ENCODE peak calls at places on chromosomes 16 and 17, in six cellular contexts. One of them, this sample, is unnamed. For H3K9me3, the result is how much of the 10 kb centered on the place peaks cover.

GRCh38 chr17:74825003-74825627 is 34.6 kb downstream of the GRIN2C start:
- DNase-seq in neuronal stem cell: no peak
- DNase-seq in H1: no peak
- DNase-seq in IMR-90: no peak
- DNase-seq in H9: no peak
- DNase-seq in trophoblast cell: no peak
- DNase-seq in this sample: no peak

GRCh38 chr16:85872666-85873561 is 26.0 kb upstream of the IRF8 start:
- DNase-seq in neuronal stem cell: no peak
- DNase-seq in H1: no peak
- DNase-seq in IMR-90: no peak
- DNase-seq in H9: no peak
- DNase-seq in trophoblast cell: no peak
- DNase-seq in this sample: no peak

GRCh38 chr16:28218109-28218508 is 6.3 kb upstream of the XPO6 start:
- DNase-seq in neuronal stem cell: no peak
- DNase-seq in H1: no peak
- DNase-seq in IMR-90: peak
- DNase-seq in H9: peak
- DNase-seq in trophoblast cell: peak
- DNase-seq in this sample: peak

GRCh38 chr16:15949210-15950166 is at the start of gene ABCC1:
- DNase-seq in neuronal stem cell: peak
- DNase-seq in H1: peak
- DNase-seq in IMR-90: no peak
- DNase-seq in H9: peak
- DNase-seq in trophoblast cell: peak
- DNase-seq in this sample: peak

GRCh38 chr16:16016388-16016964 is 67.1 kb downstream of the ABCC1 start:
- DNase-seq in neuronal stem cell: no peak
- DNase-seq in H1: no peak
- DNase-seq in IMR-90: no peak
- DNase-seq in H9: no peak
- DNase-seq in trophoblast cell: no peak
- DNase-seq in this sample: no peak

GRCh38 chr17:74935585-74936469 is at the start of gene OTOP3:
- DNase-seq in neuronal stem cell: no peak
- DNase-seq in H1: no peak
- DNase-seq in IMR-90: no peak
- DNase-seq in H9: no peak
- DNase-seq in trophoblast cell: no peak
- DNase-seq in this sample: no peak

GRCh38 chr16:69482410-69482951 is 58.1 kb downstream of the CYB5B start:
- DNase-seq in neuronal stem cell: no peak
- DNase-seq in H1: no peak
- DNase-seq in IMR-90: peak
- DNase-seq in H9: no peak
- DNase-seq in trophoblast cell: no peak
- DNase-seq in this sample: peak

GRCh38 chr17:19709841-19710240 is 6.5 kb downstream of the SLC47A2 start:
- DNase-seq in neuronal stem cell: no peak
- DNase-seq in H1: no peak
- DNase-seq in IMR-90: no peak
- DNase-seq in H9: peak
- DNase-seq in trophoblast cell: no peak
- DNase-seq in this sample: no peak

GRCh38 chr17:78407387-78407990 is 29.0 kb downstream of the PGS1 start:
- DNase-seq in neuronal stem cell: no peak
- DNase-seq in H1: no peak
- DNase-seq in IMR-90: peak
- DNase-seq in H9: no peak
- DNase-seq in trophoblast cell: no peak
- DNase-seq in this sample: peak

GRCh38 chr16:87057951-87058560 is 259.1 kb downstream of the C16orf95 start:
- DNase-seq in neuronal stem cell: no peak
- DNase-seq in H1: no peak
- DNase-seq in IMR-90: no peak
- DNase-seq in H9: no peak
- DNase-seq in trophoblast cell: no peak
- DNase-seq in this sample: no peak

GRCh38 chr16:1527836-1528811 is 5.3 kb upstream of the TMEM204 start:
- DNase-seq in neuronal stem cell: no peak
- DNase-seq in H1: no peak
- DNase-seq in IMR-90: no peak
- DNase-seq in H9: no peak
- DNase-seq in trophoblast cell: no peak
- DNase-seq in this sample: no peak

GRCh38 chr16:1524366-1524765 is 9.1 kb upstream of the TMEM204 start:
- DNase-seq in neuronal stem cell: no peak
- DNase-seq in H1: no peak
- DNase-seq in IMR-90: no peak
- DNase-seq in H9: no peak
- DNase-seq in trophoblast cell: no peak
- DNase-seq in this sample: no peak

GRCh38 chr16:1526608-1527555 is 6.6 kb upstream of the TMEM204 start:
- DNase-seq in neuronal stem cell: no peak
- DNase-seq in H1: no peak
- DNase-seq in IMR-90: no peak
- DNase-seq in H9: no peak
- DNase-seq in trophoblast cell: peak
- DNase-seq in this sample: no peak

GRCh38 chr16:1523581-1524245 is 9.8 kb upstream of the TMEM204 start:
- DNase-seq in neuronal stem cell: no peak
- DNase-seq in H1: no peak
- DNase-seq in IMR-90: no peak
- DNase-seq in H9: no peak
- DNase-seq in trophoblast cell: peak
- DNase-seq in this sample: no peak

DNA sequence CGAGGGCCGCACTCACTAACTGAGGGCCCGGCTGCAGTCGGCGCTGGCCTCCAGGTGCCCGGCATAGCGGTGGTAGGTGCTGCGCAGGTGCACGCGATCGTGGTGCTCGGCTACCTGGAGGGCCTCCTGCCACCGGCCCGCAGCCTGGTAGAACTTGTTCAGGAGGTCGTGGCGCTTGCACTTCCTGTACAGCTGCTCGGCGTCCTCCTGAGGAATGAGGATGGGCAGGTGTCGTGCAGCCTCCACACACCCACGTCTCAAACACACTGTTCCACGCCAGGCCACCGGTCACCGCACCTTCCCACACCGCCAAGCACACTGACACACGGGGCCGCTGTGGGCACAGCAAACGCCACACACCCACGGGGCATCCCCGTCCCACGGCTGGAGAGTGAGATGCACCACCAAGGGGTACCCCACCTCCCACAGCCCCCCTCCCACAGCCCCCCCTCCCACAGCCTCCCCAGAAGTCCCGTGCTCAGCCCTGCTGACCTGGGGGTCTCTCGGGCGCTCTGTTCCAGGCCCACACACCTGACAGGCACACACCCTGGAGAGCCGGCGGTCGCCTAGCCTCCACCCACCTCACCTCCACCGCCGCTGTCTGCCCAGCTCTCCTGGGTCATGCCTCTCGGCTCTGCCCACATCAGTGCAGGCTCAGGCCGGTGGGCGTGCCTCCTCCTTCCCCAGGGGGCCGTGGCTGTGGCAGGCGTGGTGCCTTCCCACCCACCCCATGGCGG is 7.4 kb upstream of the TMEM204 start:
- DNase-seq in neuronal stem cell: no peak
- DNase-seq in H1: no peak
- DNase-seq in IMR-90: no peak
- DNase-seq in H9: no peak
- DNase-seq in trophoblast cell: peak
- DNase-seq in this sample: no peak
- H3K9me3 ChIP-seq in neuronal stem cell: under half
- H3K9me3 ChIP-seq in H1: under half
- H3K9me3 ChIP-seq in IMR-90: under half
- H3K9me3 ChIP-seq in H9: under half
- H3K9me3 ChIP-seq in trophoblast cell: under half
- H3K9me3 ChIP-seq in this sample: under half

GRCh38 chr17:81683584-81684441 is at the start of the genes ARL16 and HGS:
- DNase-seq in neuronal stem cell: peak
- DNase-seq in H1: peak
- DNase-seq in IMR-90: peak
- DNase-seq in H9: peak
- DNase-seq in trophoblast cell: peak
- DNase-seq in this sample: peak
- H3K4ac ChIP-seq in neuronal stem cell: no peak
- H3K4ac ChIP-seq in H1: no peak
- H3K4ac ChIP-seq in IMR-90: peak
- H3K4ac ChIP-seq in H9: no peak
- H3K4ac ChIP-seq in trophoblast cell: peak
- H3K4ac ChIP-seq in this sample: peak

GRCh38 chr16:89678258-89678657 is 8.2 kb upstream of the CDK10 start:
- DNase-seq in neuronal stem cell: no peak
- DNase-seq in H1: no peak
- DNase-seq in IMR-90: no peak
- DNase-seq in H9: no peak
- DNase-seq in trophoblast cell: no peak
- DNase-seq in this sample: no peak
- H3K9me3 ChIP-seq in neuronal stem cell: under half
- H3K9me3 ChIP-seq in H1: under half
- H3K9me3 ChIP-seq in IMR-90: under half
- H3K9me3 ChIP-seq in H9: under half
- H3K9me3 ChIP-seq in trophoblast cell: under half
- H3K9me3 ChIP-seq in this sample: under half

GRCh38 chr17:79836952-79837887 is 2.0 kb downstream of the CBX4 start:
- DNase-seq in neuronal stem cell: no peak
- DNase-seq in H1: peak
- DNase-seq in IMR-90: peak
- DNase-seq in H9: peak
- DNase-seq in trophoblast cell: peak
- DNase-seq in this sample: peak

GRCh38 chr17:79833744-79834574 is 5.3 kb downstream of the CBX4 start:
- DNase-seq in neuronal stem cell: no peak
- DNase-seq in H1: peak
- DNase-seq in IMR-90: no peak
- DNase-seq in H9: peak
- DNase-seq in trophoblast cell: no peak
- DNase-seq in this sample: no peak

GRCh38 chr17:79835953-79836951 is 3.0 kb downstream of the CBX4 start:
- DNase-seq in neuronal stem cell: no peak
- DNase-seq in H1: peak
- DNase-seq in IMR-90: peak
- DNase-seq in H9: peak
- DNase-seq in trophoblast cell: peak
- DNase-seq in this sample: peak

GRCh38 chr17:79834575-79835469 is 4.4 kb downstream of the CBX4 start:
- DNase-seq in neuronal stem cell: no peak
- DNase-seq in H1: peak
- DNase-seq in IMR-90: no peak
- DNase-seq in H9: peak
- DNase-seq in trophoblast cell: no peak
- DNase-seq in this sample: no peak

GRCh38 chr17:79835470-79835899 is 3.8 kb downstream of the CBX4 start:
- DNase-seq in neuronal stem cell: no peak
- DNase-seq in H1: peak
- DNase-seq in IMR-90: no peak
- DNase-seq in H9: peak
- DNase-seq in trophoblast cell: no peak
- DNase-seq in this sample: no peak
- H3K4ac ChIP-seq in neuronal stem cell: no peak
- H3K4ac ChIP-seq in H1: no peak
- H3K4ac ChIP-seq in IMR-90: no peak
- H3K4ac ChIP-seq in H9: no peak
- H3K4ac ChIP-seq in trophoblast cell: no peak
- H3K4ac ChIP-seq in this sample: no peak

GRCh38 chr17:16617481-16618060 is 36.1 kb downstream of the ZNF624 start:
- DNase-seq in neuronal stem cell: no peak
- DNase-seq in H1: no peak
- DNase-seq in IMR-90: no peak
- DNase-seq in H9: no peak
- DNase-seq in trophoblast cell: no peak
- DNase-seq in this sample: no peak
- H3K9me3 ChIP-seq in neuronal stem cell: half or more
- H3K9me3 ChIP-seq in H1: under half
- H3K9me3 ChIP-seq in IMR-90: under half
- H3K9me3 ChIP-seq in H9: under half
- H3K9me3 ChIP-seq in trophoblast cell: under half
- H3K9me3 ChIP-seq in this sample: half or more

GRCh38 chr17:4947411-4948165 is 742 bp downstream of the PFN1 start:
- DNase-seq in neuronal stem cell: peak
- DNase-seq in H1: peak
- DNase-seq in IMR-90: peak
- DNase-seq in H9: peak
- DNase-seq in trophoblast cell: peak
- DNase-seq in this sample: peak
- H3K4ac ChIP-seq in neuronal stem cell: peak
- H3K4ac ChIP-seq in H1: peak
- H3K4ac ChIP-seq in IMR-90: peak
- H3K4ac ChIP-seq in H9: no peak
- H3K4ac ChIP-seq in trophoblast cell: peak
- H3K4ac ChIP-seq in this sample: peak

GRCh38 chr17:26792486-26792885 is 501.4 kb upstream of the WSB1 start:
- DNase-seq in neuronal stem cell: peak
- DNase-seq in H1: no peak
- DNase-seq in IMR-90: peak
- DNase-seq in H9: no peak
- DNase-seq in trophoblast cell: peak
- DNase-seq in this sample: peak
- H3K9me3 ChIP-seq in neuronal stem cell: under half
- H3K9me3 ChIP-seq in H1: half or more
- H3K9me3 ChIP-seq in IMR-90: under half
- H3K9me3 ChIP-seq in H9: half or more
- H3K9me3 ChIP-seq in trophoblast cell: under half
- H3K9me3 ChIP-seq in this sample: half or more

DNA sequence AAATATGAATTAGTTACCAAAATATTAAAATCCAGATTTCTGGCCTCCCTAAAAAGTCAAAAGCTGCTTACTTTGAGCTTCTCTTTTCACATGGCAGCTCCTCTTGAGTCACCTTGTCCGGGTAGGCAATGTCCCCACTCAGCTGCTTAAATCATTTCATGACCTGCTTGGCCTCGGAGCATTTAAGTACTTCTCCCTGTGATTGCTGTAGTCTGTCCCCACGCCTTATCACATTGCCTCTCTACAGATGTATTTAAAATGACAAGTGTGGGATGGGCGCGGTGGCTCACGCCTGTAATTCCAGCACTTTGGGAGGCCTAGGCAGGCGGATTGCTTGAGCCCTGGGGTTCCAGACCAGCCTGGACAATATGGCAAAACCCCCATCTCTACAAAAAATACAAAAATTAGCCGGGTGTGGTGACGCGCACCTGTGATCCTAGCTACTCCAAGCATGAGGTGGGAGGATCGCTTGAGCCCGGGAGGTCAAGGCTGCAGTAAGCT is 1.2 kb upstream of the GJC1 start:
- DNase-seq in neuronal stem cell: no peak
- DNase-seq in H1: no peak
- DNase-seq in IMR-90: no peak
- DNase-seq in H9: peak
- DNase-seq in trophoblast cell: no peak
- DNase-seq in this sample: no peak
- H3K4ac ChIP-seq in neuronal stem cell: no peak
- H3K4ac ChIP-seq in H1: no peak
- H3K4ac ChIP-seq in IMR-90: no peak
- H3K4ac ChIP-seq in H9: no peak
- H3K4ac ChIP-seq in trophoblast cell: no peak
- H3K4ac ChIP-seq in this sample: no peak

This sample was measured in mesenchymal stem cell.